ENCODE peak calls at places on chromosomes 2 and 18, in eight cellular contexts. One of them, this sample, is unnamed.

GRCh38 chr2:180647206-180647605 is 333.2 kb upstream of the UBE2E3 start:
- DNase-seq in kidney glomerular epithelial cell: no peak
- DNase-seq in A549: no peak
- DNase-seq in left lobe of liver: no peak
- DNase-seq in NCI-H1417: no peak
- DNase-seq in GM06990: no peak
- DNase-seq in ureter: no peak
- DNase-seq in GM12878: no peak
- DNase-seq in this sample: no peak

GRCh38 chr18:47334966-47335365 is 83.5 kb upstream of the SKOR2 start:
- DNase-seq in kidney glomerular epithelial cell: no peak
- DNase-seq in A549: no peak
- DNase-seq in left lobe of liver: no peak
- DNase-seq in NCI-H1417: no peak
- DNase-seq in GM06990: no peak
- DNase-seq in ureter: no peak
- DNase-seq in GM12878: no peak
- DNase-seq in this sample: no peak

GRCh38 chr2:86621290-86621943 is 2.2 kb downstream of the RNF103 start:
- DNase-seq in kidney glomerular epithelial cell: peak
- DNase-seq in A549: no peak
- DNase-seq in left lobe of liver: no peak
- DNase-seq in NCI-H1417: no peak
- DNase-seq in GM06990: no peak
- DNase-seq in ureter: no peak
- DNase-seq in GM12878: no peak
- DNase-seq in this sample: no peak

GRCh38 chr18:62586148-62586774 is 63.4 kb downstream of the ZCCHC2 start:
- DNase-seq in kidney glomerular epithelial cell: peak
- DNase-seq in A549: peak
- DNase-seq in left lobe of liver: peak
- DNase-seq in NCI-H1417: peak
- DNase-seq in GM06990: peak
- DNase-seq in ureter: no peak
- DNase-seq in GM12878: peak
- DNase-seq in this sample: no peak

GRCh38 chr18:5895300-5895885 is at the start of gene TMEM200C:
- DNase-seq in kidney glomerular epithelial cell: no peak
- DNase-seq in A549: no peak
- DNase-seq in left lobe of liver: no peak
- DNase-seq in NCI-H1417: peak
- DNase-seq in GM06990: no peak
- DNase-seq in ureter: no peak
- DNase-seq in GM12878: no peak
- DNase-seq in this sample: no peak

GRCh38 chr2:42371621-42372473 is 10.8 kb upstream of the COX7A2L start:
- DNase-seq in kidney glomerular epithelial cell: no peak
- DNase-seq in A549: no peak
- DNase-seq in left lobe of liver: no peak
- DNase-seq in NCI-H1417: peak
- DNase-seq in GM06990: no peak
- DNase-seq in ureter: no peak
- DNase-seq in GM12878: no peak
- DNase-seq in this sample: no peak

GRCh38 chr18:73646772-73647171 is 500.9 kb downstream of the FBXO15 start:
- DNase-seq in kidney glomerular epithelial cell: peak
- DNase-seq in A549: no peak
- DNase-seq in left lobe of liver: no peak
- DNase-seq in NCI-H1417: no peak
- DNase-seq in GM06990: no peak
- DNase-seq in ureter: no peak
- DNase-seq in GM12878: no peak
- DNase-seq in this sample: peak

GRCh38 chr2:185823773-185824172 is 85.2 kb downstream of the FSIP2 start:
- DNase-seq in kidney glomerular epithelial cell: no peak
- DNase-seq in A549: no peak
- DNase-seq in left lobe of liver: no peak
- DNase-seq in NCI-H1417: no peak
- DNase-seq in GM06990: no peak
- DNase-seq in ureter: no peak
- DNase-seq in GM12878: no peak
- DNase-seq in this sample: no peak

GRCh38 chr2:5946210-5947118 is 254.3 kb downstream of the SOX11 start:
- DNase-seq in kidney glomerular epithelial cell: no peak
- DNase-seq in A549: no peak
- DNase-seq in left lobe of liver: no peak
- DNase-seq in NCI-H1417: no peak
- DNase-seq in GM06990: no peak
- DNase-seq in ureter: no peak
- DNase-seq in GM12878: no peak
- DNase-seq in this sample: no peak

This sample was measured in epithelial cell of proximal tubule.